ENCODE peak calls at places on chromosome 5, in ten cellular contexts. Q is H9, L is T-helper 1 cell, S is NCI-H1092, Y is neural progenitor cell, M is LHCN-M2, A is cardiac fibroblast, N is immature natural killer cell, F is activated gamma-delta T cell, J is NCI-H446 treated with DMSO at 0.1 percent for 48 hours. R is an unnamed sample.
A peak's percentile ranks its signal among the peaks of the same experiment; 100 is the strongest.

GRCh38 chr5:150496534-150496933 is 11.4 kb upstream of the NDST1 start:
- DNase-seq in N (no peak), F (no peak), Q (no peak), L (no peak), Y (no peak), J (no peak), S (no peak), M (no peak), A (no peak), R (no peak)

GRCh38 chr5:90226433-90227099 is 183.0 kb downstream of the CETN3 start:
- DNase-seq in L (no peak), F (no peak), Q (no peak), Y (no peak), N (no peak), S (no peak), A (no peak), J (no peak), M (no peak), R (peak; percentile 4)

GRCh38 chr5:6750951-6751685 is 37.9 kb downstream of the TENT4A start:
- DNase-seq in Q (no peak), M (no peak), S (no peak), L (no peak), Y (no peak), A (no peak), J (no peak), N (no peak), F (no peak), R (no peak)

GRCh38 chr5:90529234-90529938 is at the start of gene LYSMD3:
- DNase-seq in F (peak; percentile 98), M (peak; percentile 94), J (peak; percentile 88), L (peak; percentile 94), Y (peak; percentile 97), A (peak; percentile 99), Q (peak; percentile 98), N (peak; percentile 97), S (peak; percentile 88), R (peak; percentile 87)

GRCh38 chr5:10892135-10892910 is 131.3 kb upstream of the DAP start:
- DNase-seq in M (no peak), L (no peak), Q (no peak), S (no peak), A (no peak), Y (no peak), N (no peak), F (no peak), J (no peak), R (no peak)

GRCh38 chr5:83516361-83516760 is 44.8 kb downstream of the VCAN start:
- DNase-seq in L (no peak), M (peak; percentile 79), J (no peak), N (no peak), F (no peak), Q (no peak), Y (no peak), S (no peak), A (no peak), R (no peak)

GRCh38 chr5:147805030-147805454 is 22.5 kb upstream of the JAKMIP2 start:
- DNase-seq in S (no peak), F (no peak), J (no peak), Q (no peak), N (peak; percentile 85), L (no peak), M (no peak), Y (no peak), A (no peak), R (no peak)

GRCh38 chr5:37837101-37838032 is 2.5 kb downstream of the GDNF start:
- DNase-seq in A (peak; percentile 77), L (no peak), Q (peak; percentile 76), N (peak; percentile 1), Y (peak; percentile 78), S (no peak), J (peak; percentile 73), F (no peak), M (peak; percentile 73), R (no peak)

GRCh38 chr5:53123702-53124101 is 14.1 kb upstream of the MOCS2 start:
- DNase-seq in N (no peak), F (no peak), J (no peak), M (peak; percentile 38), Q (no peak), L (no peak), S (no peak), Y (no peak), A (peak; percentile 43), R (no peak)

GRCh38 chr5:149747141-149747832 is 17.2 kb downstream of the PPARGC1B start:
- DNase-seq in N (no peak), A (no peak), F (no peak), M (no peak), Q (no peak), J (no peak), L (no peak), S (no peak), Y (no peak), R (no peak)

GRCh38 chr5:125717209-125717608 is 706.0 kb upstream of the GRAMD2B start:
- DNase-seq in N (no peak), S (no peak), M (peak; percentile 56), J (no peak), Q (no peak), L (no peak), Y (no peak), F (no peak), A (peak; percentile 43), R (no peak)

GRCh38 chr5:16577677-16578076 is 39.1 kb downstream of the RETREG1 start:
- DNase-seq in L (no peak), N (no peak), Q (peak; percentile 44), M (no peak), S (no peak), Y (no peak), J (no peak), F (no peak), A (no peak), R (no peak)

GRCh38 chr5:136909906-136910305 is 544.6 kb upstream of the TRPC7 start:
- DNase-seq in L (no peak), F (no peak), A (no peak), Q (no peak), N (no peak), J (no peak), M (no peak), S (no peak), Y (no peak), R (no peak)

GRCh38 chr5:171736976-171737848 is 48.4 kb upstream of the SMIM23 start:
- DNase-seq in A (peak; percentile 53), L (no peak), F (no peak), J (peak; percentile 39), Y (no peak), N (no peak), Q (no peak), S (no peak), M (no peak), R (peak; percentile 7)

GRCh38 chr5:110879675-110880074 is 140.9 kb downstream of the SLC25A46 start:
- DNase-seq in S (no peak), J (no peak), F (no peak), Q (no peak), Y (no peak), M (no peak), N (no peak), A (no peak), L (no peak), R (no peak)

GRCh38 chr5:111518747-111519146 is 6.4 kb upstream of the STARD4 start:
- DNase-seq in Y (no peak), A (peak; percentile 34), L (no peak), Q (no peak), F (no peak), M (no peak), N (no peak), J (no peak), S (no peak), R (no peak)

GRCh38 chr5:386432-387341 is 56.3 kb upstream of the EXOC3 start:
- DNase-seq in L (no peak), N (no peak), M (no peak), J (no peak), F (no peak), S (no peak), A (peak; percentile 64), Y (no peak), Q (no peak), R (no peak)

GRCh38 chr5:67170783-67171182 is 25.8 kb downstream of the CD180 start:
- DNase-seq in M (no peak), F (no peak), J (no peak), A (no peak), Y (no peak), N (no peak), S (no peak), Q (no peak), L (no peak), R (no peak)

GRCh38 chr5:147734839-147735238 is 47.7 kb downstream of the JAKMIP2 start:
- DNase-seq in S (no peak), J (no peak), F (no peak), L (no peak), N (no peak), Q (no peak), Y (no peak), A (no peak), M (no peak), R (no peak)

GRCh38 chr5:176716320-176716719 is 69.0 kb downstream of the TSPAN17 start:
- DNase-seq in F (no peak), Q (no peak), S (no peak), N (no peak), Y (no peak), J (peak; percentile 88), M (peak; percentile 79), A (peak; percentile 71), L (no peak), R (peak; percentile 2)

GRCh38 chr5:93596676-93597441 is 13.8 kb downstream of the NR2F1 start:
- DNase-seq in M (no peak), S (no peak), N (no peak), L (no peak), J (no peak), F (no peak), Q (peak; percentile 94), Y (peak; percentile 71), A (no peak), R (no peak)

R was measured in retinal pigment epithelial cell.